ENCODE peak calls at places on chromosomes 4 and X, in six cellular contexts. One of them, this sample, is unnamed.

GRCh38 chr4:89752932-89753598 is 83.9 kb downstream of the SNCA start:
- DNase-seq in heart left ventricle: no peak
- DNase-seq in GF-D8: no peak
- DNase-seq in mesenteric fat pad: no peak
- DNase-seq in neural crest cell: no peak
- DNase-seq in CD4-positive, alpha-beta T cell: no peak
- DNase-seq in this sample: no peak

GRCh38 chrX:101803451-101803850 is 128.4 kb downstream of the ZMAT1 start:
- DNase-seq in heart left ventricle: no peak
- DNase-seq in GF-D8: no peak
- DNase-seq in mesenteric fat pad: no peak
- DNase-seq in neural crest cell: peak; percentile 16
- DNase-seq in CD4-positive, alpha-beta T cell: no peak
- DNase-seq in this sample: no peak

GRCh38 chr4:102868153-102868781 is 525 bp upstream of the CISD2 start:
- DNase-seq in heart left ventricle: peak; percentile 23
- DNase-seq in GF-D8: no peak
- DNase-seq in mesenteric fat pad: no peak
- DNase-seq in neural crest cell: peak; percentile 2
- DNase-seq in CD4-positive, alpha-beta T cell: no peak
- DNase-seq in this sample: peak; percentile 11

GRCh38 chr4:40848251-40848650 is 98.5 kb downstream of the NSUN7 start:
- DNase-seq in heart left ventricle: no peak
- DNase-seq in GF-D8: no peak
- DNase-seq in mesenteric fat pad: peak; percentile 49
- DNase-seq in neural crest cell: no peak
- DNase-seq in CD4-positive, alpha-beta T cell: no peak
- DNase-seq in this sample: no peak

GRCh38 chr4:6955261-6955911 is 45.8 kb downstream of the TBC1D14 start:
- DNase-seq in heart left ventricle: no peak
- DNase-seq in GF-D8: no peak
- DNase-seq in mesenteric fat pad: peak; percentile 68
- DNase-seq in neural crest cell: no peak
- DNase-seq in CD4-positive, alpha-beta T cell: no peak
- DNase-seq in this sample: no peak

GRCh38 chr4:1208970-1209704 is 36.8 kb upstream of the SPON2 start:
- DNase-seq in heart left ventricle: no peak
- DNase-seq in GF-D8: no peak
- DNase-seq in mesenteric fat pad: no peak
- DNase-seq in neural crest cell: no peak
- DNase-seq in CD4-positive, alpha-beta T cell: no peak
- DNase-seq in this sample: no peak

GRCh38 chr4:87545052-87545451 is 15.9 kb upstream of the SPARCL1 start:
- DNase-seq in heart left ventricle: no peak
- DNase-seq in GF-D8: no peak
- DNase-seq in mesenteric fat pad: no peak
- DNase-seq in neural crest cell: no peak
- DNase-seq in CD4-positive, alpha-beta T cell: no peak
- DNase-seq in this sample: no peak

GRCh38 chrX:111100191-111100590 is 4.2 kb downstream of the PAK3 start:
- DNase-seq in heart left ventricle: no peak
- DNase-seq in GF-D8: no peak
- DNase-seq in mesenteric fat pad: no peak
- DNase-seq in neural crest cell: peak; percentile 48
- DNase-seq in CD4-positive, alpha-beta T cell: no peak
- DNase-seq in this sample: no peak

GRCh38 chrX:155767101-155767878 is 113.9 kb upstream of the VAMP7 start:
- DNase-seq in heart left ventricle: peak; percentile 50
- DNase-seq in GF-D8: no peak
- DNase-seq in mesenteric fat pad: no peak
- DNase-seq in neural crest cell: peak; percentile 27
- DNase-seq in CD4-positive, alpha-beta T cell: no peak
- DNase-seq in this sample: peak; percentile 51

This sample was measured in HL-60.